ENCODE peak calls at places on chromosomes 12 and 14, in nine cellular contexts. Z is mammary epithelial cell, E is HS-5, U is type B pancreatic cell, N is erythroblast, C is HuH-7, O is T-helper 2 cell, R is SHP77, W is kidney tubule cell. I is an unnamed sample.

GRCh38 chr12:117204146-117204545 is 13.9 kb upstream of the FBXO21 start:
- DNase-seq in Z (no peak), N (no peak), C (no peak), O (no peak), W (no peak), E (no peak), U (no peak), R (no peak), I (no peak)

GRCh38 chr14:28867571-28867970 is 101.0 kb downstream of the FOXG1 start:
- DNase-seq in E (no peak), R (no peak), Z (no peak), C (no peak), U (no peak), W (no peak), O (no peak), N (no peak), I (no peak)

GRCh38 chr14:89801128-89801527 is 153.4 kb downstream of the EFCAB11 start:
- DNase-seq in U (no peak), W (peak; percentile 26), E (no peak), O (no peak), R (no peak), Z (peak; percentile 98), N (no peak), C (no peak), I (peak; percentile 100)

GRCh38 chr14:91722386-91722785 is 9.5 kb downstream of the CATSPERB start:
- DNase-seq in W (no peak), O (no peak), N (no peak), Z (no peak), U (no peak), R (no peak), C (no peak), E (no peak), I (no peak)

GRCh38 chr14:22476882-22477281 is 112.1 kb downstream of the DAD1 start:
- DNase-seq in R (no peak), Z (no peak), W (no peak), N (no peak), C (no peak), O (no peak), E (no peak), U (no peak), I (no peak)

GRCh38 chr14:32006267-32007110 is 70.6 kb upstream of the ARHGAP5 start:
- DNase-seq in R (peak; percentile 57), E (no peak), O (no peak), N (no peak), U (no peak), W (peak; percentile 96), C (peak; percentile 56), Z (no peak), I (no peak)

GRCh38 chr14:105474478-105475268 is at the start of gene CRIP2:
- DNase-seq in W (peak; percentile 68), R (peak; percentile 51), E (no peak), O (peak; percentile 54), C (peak; percentile 84), N (peak; percentile 71), Z (peak; percentile 47), U (no peak), I (no peak)

GRCh38 chr12:25824729-25825128 is 133.8 kb upstream of the RASSF8 start:
- DNase-seq in C (no peak), Z (no peak), U (no peak), E (no peak), W (no peak), O (no peak), R (no peak), N (no peak), I (no peak)

GRCh38 chr14:52918486-52918885 is 32.4 kb downstream of the FERMT2 start:
- DNase-seq in W (peak; percentile 91), E (peak; percentile 76), R (no peak), O (no peak), U (no peak), C (no peak), N (no peak), Z (peak; percentile 52), I (peak; percentile 37)

GRCh38 chr12:24730461-24730896 is 218.4 kb downstream of the BCAT1 start:
- DNase-seq in Z (no peak), O (no peak), U (no peak), N (no peak), E (no peak), C (no peak), W (no peak), R (no peak), I (no peak)

GRCh38 chr14:70032447-70032846 is 153.2 kb downstream of the SMOC1 start:
- DNase-seq in O (no peak), C (no peak), R (no peak), Z (no peak), N (no peak), E (no peak), U (no peak), W (peak; percentile 73), I (no peak)

GRCh38 chr12:19778111-19778688 is 338.9 kb downstream of the AEBP2 start:
- DNase-seq in W (no peak), Z (no peak), E (no peak), R (no peak), U (no peak), N (no peak), C (no peak), O (no peak), I (peak; percentile 10)

GRCh38 chr14:99479903-99480855 is 480 bp downstream of the SETD3 start:
- DNase-seq in O (no peak), C (peak; percentile 24), N (peak; percentile 69), W (peak; percentile 66), U (no peak), Z (peak; percentile 54), R (peak; percentile 18), E (no peak), I (no peak)

GRCh38 chr14:104919993-104920315 is 4.7 kb upstream of the PLD4 start:
- DNase-seq in W (no peak), N (no peak), E (no peak), U (no peak), C (no peak), O (no peak), R (no peak), Z (peak; percentile 31), I (no peak)

GRCh38 chr12:10563966-10564365 is 49.4 kb downstream of the MAGOHB start:
- DNase-seq in U (no peak), O (no peak), E (no peak), N (no peak), Z (no peak), R (no peak), W (no peak), C (no peak), I (no peak)

GRCh38 chr14:89320381-89321000 is 96.5 kb downstream of the FOXN3 start:
- DNase-seq in U (no peak), C (no peak), O (no peak), W (no peak), R (no peak), E (no peak), Z (no peak), N (no peak), I (no peak)

GRCh38 chr12:27493260-27493935 is 30.6 kb upstream of the PPFIBP1 start:
- DNase-seq in Z (peak; percentile 35), C (no peak), W (peak; percentile 80), R (no peak), E (no peak), O (no peak), N (no peak), U (no peak), I (peak; percentile 72)